ENCODE peak calls at places on chromosomes 12 and 14, in ten cellular contexts. Y is NCI-H460; P is OCI-M1; X is naive thymus-derived CD8-positive, alpha-beta T cell; F is anterior cingulate cortex; T is stimulated activated CD4-positive, alpha-beta T cell treated with anti-CD3 and anti-CD28 coated beads, Interleukin-2, amount 100 ng/mL, for 24 hours; O is astrocyte of the hippocampus; I is ACHN; G is GM12878; J is mesenchymal stem cell. H is an unnamed sample.

GRCh38 chr14:96052541-96053105 is 13.5 kb downstream of the C14orf132 start:
- DNase-seq in Y (no peak), P (no peak), X (no peak), F (no peak), T (no peak), O (no peak), I (no peak), G (no peak), J (peak), H (peak)

GRCh38 chr14:73709904-73710469 is 4.2 kb downstream of the PNMA1 start:
- DNase-seq in Y (no peak), P (no peak), X (no peak), F (no peak), T (no peak), O (no peak), I (no peak), G (no peak), J (no peak), H (no peak)

GRCh38 chr14:51157012-51157411 is 62.1 kb upstream of the TRIM9 start:
- DNase-seq in Y (peak), P (peak), X (no peak), F (no peak), T (no peak), O (peak), I (peak), G (no peak), J (peak), H (peak)

GRCh38 chr14:102655154-102655553 is 62.7 kb downstream of the RCOR1 start:
- DNase-seq in Y (no peak), P (no peak), X (no peak), F (no peak), T (no peak), O (peak), I (peak), G (no peak), J (peak), H (peak)

GRCh38 chr12:7373226-7373625 is 69.4 kb downstream of the ACSM4 start:
- DNase-seq in Y (no peak), P (peak), X (no peak), F (peak), T (no peak), O (no peak), I (no peak), G (no peak), J (no peak), H (no peak)

GRCh38 chr14:92480856-92481255 is 32.7 kb upstream of the RIN3 start:
- DNase-seq in Y (no peak), P (no peak), X (no peak), F (no peak), T (no peak), O (no peak), I (no peak), G (no peak), J (no peak), H (no peak)

GRCh38 chr14:37124617-37125016 is 47.8 kb downstream of the SLC25A21 start:
- DNase-seq in Y (no peak), P (peak), X (no peak), F (no peak), T (no peak), O (peak), I (no peak), G (no peak), J (no peak), H (peak)

GRCh38 chr12:6778571-6779550 is 6.5 kb downstream of the LAG3 start:
- DNase-seq in Y (peak), P (peak), X (peak), F (peak), T (peak), O (peak), I (peak), G (peak), J (peak), H (peak)

GRCh38 chr12:712172-712863 is 40.1 kb upstream of the WNK1 start:
- DNase-seq in Y (no peak), P (peak), X (no peak), F (peak), T (no peak), O (peak), I (no peak), G (no peak), J (peak), H (peak)

GRCh38 chr12:46266382-46266791 is 2.5 kb downstream of the SLC38A1 start:
- DNase-seq in Y (peak), P (no peak), X (peak), F (no peak), T (peak), O (peak), I (peak), G (no peak), J (peak), H (peak)

GRCh38 chr12:69254857-69255256 is 15.5 kb downstream of the CPSF6 start:
- DNase-seq in Y (no peak), P (no peak), X (no peak), F (no peak), T (no peak), O (no peak), I (no peak), G (no peak), J (no peak), H (no peak)

GRCh38 chr14:69005432-69006148 is 26.5 kb upstream of the ACTN1 start:
- DNase-seq in Y (peak), P (no peak), X (no peak), F (no peak), T (no peak), O (peak), I (peak), G (no peak), J (peak), H (peak)

GRCh38 chr12:24191117-24191516 is 241.6 kb upstream of the SOX5 start:
- DNase-seq in Y (no peak), P (no peak), X (no peak), F (no peak), T (no peak), O (no peak), I (no peak), G (no peak), J (no peak), H (no peak)

GRCh38 chr12:104457746-104458644 is 1.2 kb downstream of the CHST11 start:
- DNase-seq in Y (no peak), P (no peak), X (peak), F (no peak), T (peak), O (peak), I (peak), G (no peak), J (peak), H (peak)

GRCh38 chr12:17326649-17327048 is 720.7 kb upstream of the LMO3 start:
- DNase-seq in Y (no peak), P (no peak), X (no peak), F (no peak), T (no peak), O (no peak), I (no peak), G (no peak), J (no peak), H (no peak)

GRCh38 chr14:92760524-92760805 is 12.0 kb upstream of the LGMN start:
- DNase-seq in Y (no peak), P (no peak), X (no peak), F (no peak), T (no peak), O (peak), I (peak), G (no peak), J (no peak), H (no peak)

GRCh38 chr14:32078030-32078793 is 1.1 kb downstream of the ARHGAP5 start:
- DNase-seq in Y (no peak), P (peak), X (no peak), F (peak), T (no peak), O (peak), I (peak), G (no peak), J (peak), H (peak)

GRCh38 chr14:105089746-105090492 is 24.7 kb upstream of the GPR132 start:
- DNase-seq in Y (no peak), P (no peak), X (no peak), F (no peak), T (no peak), O (no peak), I (no peak), G (no peak), J (no peak), H (no peak)

GRCh38 chr12:3820122-3820521 is 53.1 kb downstream of the PARP11 start:
- DNase-seq in Y (no peak), P (no peak), X (no peak), F (no peak), T (no peak), O (peak), I (peak), G (no peak), J (peak), H (peak)

GRCh38 chr14:96393292-96393691 is 1.4 kb downstream of the AK7 start:
- DNase-seq in Y (no peak), P (peak), X (no peak), F (no peak), T (no peak), O (no peak), I (no peak), G (no peak), J (no peak), H (no peak)

GRCh38 chr12:85835810-85836715 is at the start of gene RASSF9:
- DNase-seq in Y (no peak), P (no peak), X (no peak), F (peak), T (no peak), O (peak), I (peak), G (no peak), J (peak), H (peak)

GRCh38 chr12:107684990-107685359 is 624 bp upstream of the PWP1 start:
- DNase-seq in Y (no peak), P (peak), X (no peak), F (no peak), T (peak), O (peak), I (peak), G (no peak), J (peak), H (no peak)

GRCh38 chr12:101111441-101111840 is 98.6 kb downstream of the SLC5A8 start:
- DNase-seq in Y (no peak), P (no peak), X (no peak), F (no peak), T (no peak), O (no peak), I (no peak), G (no peak), J (no peak), H (no peak)

GRCh38 chr12:64412458-64412857 is 8.3 kb downstream of the XPOT start:
- DNase-seq in Y (no peak), P (no peak), X (no peak), F (no peak), T (no peak), O (peak), I (no peak), G (no peak), J (no peak), H (no peak)

GRCh38 chr14:85248881-85249635 is 280.9 kb upstream of the FLRT2 start:
- DNase-seq in Y (no peak), P (no peak), X (no peak), F (no peak), T (no peak), O (no peak), I (no peak), G (no peak), J (no peak), H (no peak)

GRCh38 chr14:100733152-100733850 is 6.6 kb downstream of the DLK1 start:
- DNase-seq in Y (no peak), P (no peak), X (no peak), F (no peak), T (no peak), O (no peak), I (no peak), G (no peak), J (no peak), H (no peak)

GRCh38 chr14:65267856-65268255 is 144.7 kb upstream of the FUT8 start:
- DNase-seq in Y (no peak), P (peak), X (no peak), F (no peak), T (no peak), O (peak), I (no peak), G (no peak), J (no peak), H (no peak)

GRCh38 chr12:119446459-119446858 is 111.9 kb downstream of the CCDC60 start:
- DNase-seq in Y (no peak), P (no peak), X (no peak), F (no peak), T (no peak), O (no peak), I (peak), G (no peak), J (no peak), H (peak)

GRCh38 chr12:80015660-80016059 is 80.8 kb upstream of the PPP1R12A start:
- DNase-seq in Y (no peak), P (no peak), X (no peak), F (no peak), T (no peak), O (no peak), I (no peak), G (no peak), J (no peak), H (no peak)

GRCh38 chr14:52922656-52923055 is 28.2 kb downstream of the FERMT2 start:
- DNase-seq in Y (no peak), P (no peak), X (no peak), F (no peak), T (no peak), O (peak), I (peak), G (no peak), J (peak), H (no peak)

GRCh38 chr12:114936148-114937099 is 252.4 kb upstream of the TBX3 start:
- DNase-seq in Y (no peak), P (no peak), X (no peak), F (no peak), T (no peak), O (no peak), I (no peak), G (no peak), J (peak), H (peak)

H was measured in HT1080.